ENCODE peak calls at places on chromosomes 11 and 22, in ten cellular contexts. Z is Panc1, B is NB4, V is T follicular helper cell, E is GM04504, Q is ACHN, W is C1 segment of cervical spinal cord, M is AG04449, Y is body of pancreas, P is iris pigment epithelial cell. F is an unnamed sample.

GRCh38 chr22:17133137-17133536 is 12.0 kb upstream of the TMEM121B start:
- DNase-seq in Z (no peak), B (no peak), V (no peak), E (no peak), Q (no peak), W (no peak), M (no peak), Y (no peak), P (no peak), F (no peak)

GRCh38 chr11:2273771-2274170 is 3.4 kb upstream of the ASCL2 start:
- DNase-seq in Z (no peak), B (no peak), V (no peak), E (no peak), Q (no peak), W (no peak), M (no peak), Y (peak), P (no peak), F (no peak)

GRCh38 chr11:28792856-28793255 is 684.7 kb downstream of the METTL15 start:
- DNase-seq in Z (no peak), B (no peak), V (no peak), E (no peak), Q (no peak), W (no peak), M (no peak), Y (no peak), P (no peak), F (no peak)

GRCh38 chr11:103624708-103625623 is 411.5 kb upstream of the DDI1 start:
- DNase-seq in Z (no peak), B (no peak), V (no peak), E (peak), Q (peak), W (no peak), M (peak), Y (no peak), P (peak), F (peak)

GRCh38 chr11:67267188-67268035 is 1.1 kb downstream of the GRK2 start:
- DNase-seq in Z (no peak), B (peak), V (peak), E (no peak), Q (no peak), W (no peak), M (no peak), Y (peak), P (no peak), F (no peak)

GRCh38 chr11:46112961-46113617 is 8.2 kb downstream of the PHF21A start:
- DNase-seq in Z (no peak), B (peak), V (peak), E (no peak), Q (peak), W (peak), M (no peak), Y (peak), P (peak), F (peak)

GRCh38 chr11:117833401-117833891 is 8.9 kb upstream of the FXYD2 start:
- DNase-seq in Z (no peak), B (no peak), V (no peak), E (no peak), Q (no peak), W (no peak), M (no peak), Y (peak), P (no peak), F (no peak)

GRCh38 chr11:107821199-107821926 is 37.2 kb downstream of the SLC35F2 start:
- DNase-seq in Z (no peak), B (no peak), V (no peak), E (no peak), Q (no peak), W (no peak), M (no peak), Y (no peak), P (peak), F (no peak)

GRCh38 chr11:73072935-73073481 is 69.1 kb downstream of the FCHSD2 start:
- DNase-seq in Z (peak), B (peak), V (no peak), E (no peak), Q (peak), W (no peak), M (no peak), Y (no peak), P (peak), F (no peak)

GRCh38 chr11:117212697-117213355 is 13.7 kb downstream of the TAGLN start:
- DNase-seq in Z (no peak), B (no peak), V (no peak), E (no peak), Q (no peak), W (no peak), M (no peak), Y (no peak), P (no peak), F (no peak)

GRCh38 chr11:12552677-12553076 is 121.5 kb upstream of the TEAD1 start:
- DNase-seq in Z (no peak), B (no peak), V (no peak), E (peak), Q (no peak), W (no peak), M (peak), Y (no peak), P (peak), F (peak)

GRCh38 chr22:46756097-46756496 is 6.4 kb upstream of the TBC1D22A start:
- DNase-seq in Z (no peak), B (no peak), V (no peak), E (no peak), Q (no peak), W (no peak), M (no peak), Y (no peak), P (no peak), F (no peak)

GRCh38 chr11:795638-796564 is 2.2 kb downstream of the SLC25A22 start:
- DNase-seq in Z (no peak), B (peak), V (peak), E (peak), Q (peak), W (peak), M (no peak), Y (peak), P (peak), F (peak)

GRCh38 chr11:34599406-34599901 is 21.4 kb upstream of the EHF start:
- DNase-seq in Z (no peak), B (no peak), V (no peak), E (peak), Q (no peak), W (no peak), M (peak), Y (no peak), P (peak), F (peak)

GRCh38 chr11:125346565-125347260 is 149.4 kb downstream of the FEZ1 start:
- DNase-seq in Z (no peak), B (no peak), V (no peak), E (no peak), Q (no peak), W (no peak), M (no peak), Y (no peak), P (no peak), F (no peak)

GRCh38 chr11:19474211-19474610 is 233.5 kb upstream of the E2F8 start:
- DNase-seq in Z (no peak), B (no peak), V (no peak), E (no peak), Q (no peak), W (no peak), M (no peak), Y (no peak), P (no peak), F (no peak)

GRCh38 chr11:112195906-112196305 is 20.6 kb downstream of the BCO2 start:
- DNase-seq in Z (no peak), B (peak), V (no peak), E (no peak), Q (peak), W (no peak), M (no peak), Y (no peak), P (peak), F (no peak)

GRCh38 chr22:43000441-43001175 is 14.3 kb downstream of the PACSIN2 start:
- DNase-seq in Z (no peak), B (peak), V (no peak), E (no peak), Q (no peak), W (no peak), M (no peak), Y (no peak), P (peak), F (no peak)

GRCh38 chr11:124329787-124330478 is 9.9 kb upstream of the OR8D2 start:
- DNase-seq in Z (no peak), B (peak), V (no peak), E (no peak), Q (no peak), W (no peak), M (no peak), Y (no peak), P (peak), F (no peak)

GRCh38 chr11:110029714-110030113 is 63.5 kb upstream of the ZC3H12C start:
- DNase-seq in Z (no peak), B (no peak), V (no peak), E (no peak), Q (no peak), W (no peak), M (no peak), Y (no peak), P (no peak), F (no peak)

GRCh38 chr11:120431633-120432032 is 79.9 kb upstream of the GRIK4 start:
- DNase-seq in Z (peak), B (peak), V (no peak), E (no peak), Q (peak), W (no peak), M (no peak), Y (no peak), P (peak), F (peak)

GRCh38 chr11:66417000-66417399 is 3.8 kb upstream of the NPAS4 start:
- DNase-seq in Z (no peak), B (no peak), V (no peak), E (no peak), Q (no peak), W (no peak), M (no peak), Y (no peak), P (no peak), F (no peak)

GRCh38 chr22:39148727-39149535 is 3.5 kb downstream of the CBX7 start:
- DNase-seq in Z (no peak), B (peak), V (peak), E (no peak), Q (peak), W (peak), M (no peak), Y (peak), P (peak), F (no peak)

GRCh38 chr11:116890193-116890592 is 52.8 kb upstream of the APOA1 start:
- DNase-seq in Z (no peak), B (no peak), V (no peak), E (no peak), Q (no peak), W (no peak), M (no peak), Y (no peak), P (no peak), F (no peak)

GRCh38 chr11:118606157-118606843 is 1.1 kb upstream of the PHLDB1 start:
- DNase-seq in Z (no peak), B (no peak), V (no peak), E (no peak), Q (peak), W (no peak), M (no peak), Y (peak), P (no peak), F (no peak)

GRCh38 chr11:4076774-4077173 is 17.8 kb upstream of the RRM1 start:
- DNase-seq in Z (no peak), B (no peak), V (no peak), E (no peak), Q (no peak), W (no peak), M (no peak), Y (no peak), P (no peak), F (no peak)

GRCh38 chr11:326842-327580 is 6.4 kb upstream of the IFITM3 start:
- DNase-seq in Z (no peak), B (peak), V (peak), E (no peak), Q (no peak), W (peak), M (no peak), Y (peak), P (peak), F (no peak)

GRCh38 chr22:25067851-25068421 is 115.4 kb downstream of the KIAA1671 start:
- DNase-seq in Z (no peak), B (no peak), V (peak), E (no peak), Q (no peak), W (peak), M (no peak), Y (peak), P (no peak), F (no peak)

GRCh38 chr11:35061516-35062440 is 77.2 kb upstream of the CD44 start:
- DNase-seq in Z (no peak), B (no peak), V (no peak), E (no peak), Q (no peak), W (no peak), M (no peak), Y (no peak), P (no peak), F (no peak)

GRCh38 chr22:46594947-46595298 is 25.3 kb upstream of the GRAMD4 start:
- DNase-seq in Z (no peak), B (no peak), V (no peak), E (no peak), Q (no peak), W (no peak), M (no peak), Y (no peak), P (no peak), F (no peak)

GRCh38 chr11:9091044-9091936 is at the start of gene SCUBE2:
- DNase-seq in Z (no peak), B (no peak), V (no peak), E (no peak), Q (no peak), W (no peak), M (no peak), Y (no peak), P (no peak), F (no peak)

GRCh38 chr11:63841554-63841953 is 2.6 kb downstream of the MARK2 start:
- DNase-seq in Z (no peak), B (no peak), V (no peak), E (no peak), Q (peak), W (peak), M (no peak), Y (peak), P (peak), F (no peak)

GRCh38 chr11:84103096-84103495 is 816.9 kb upstream of the CCDC90B start:
- DNase-seq in Z (no peak), B (no peak), V (no peak), E (no peak), Q (no peak), W (peak), M (no peak), Y (no peak), P (no peak), F (no peak)

GRCh38 chr11:130124096-130124495 is 35.5 kb upstream of the ST14 start:
- DNase-seq in Z (peak), B (peak), V (no peak), E (peak), Q (peak), W (no peak), M (peak), Y (peak), P (peak), F (peak)

GRCh38 chr11:11584446-11584810 is 37.4 kb downstream of the GALNT18 start:
- DNase-seq in Z (peak), B (no peak), V (no peak), E (no peak), Q (peak), W (no peak), M (peak), Y (no peak), P (peak), F (peak)

GRCh38 chr11:131592734-131593133 is 222.3 kb downstream of the NTM start:
- DNase-seq in Z (no peak), B (no peak), V (no peak), E (no peak), Q (no peak), W (no peak), M (no peak), Y (no peak), P (no peak), F (no peak)

GRCh38 chr22:45831394-45831793 is 145.6 kb downstream of the WNT7B start:
- DNase-seq in Z (peak), B (no peak), V (no peak), E (no peak), Q (peak), W (no peak), M (no peak), Y (no peak), P (peak), F (peak)

GRCh38 chr11:129412501-129412900 is 36.9 kb downstream of the BARX2 start:
- DNase-seq in Z (no peak), B (no peak), V (no peak), E (no peak), Q (no peak), W (no peak), M (no peak), Y (no peak), P (no peak), F (no peak)

GRCh38 chr11:37286890-37287289 is 688.9 kb upstream of the RAG2 start:
- DNase-seq in Z (no peak), B (no peak), V (no peak), E (no peak), Q (no peak), W (no peak), M (no peak), Y (no peak), P (no peak), F (no peak)

GRCh38 chr22:45688606-45689080 is 17.0 kb downstream of the ATXN10 start:
- DNase-seq in Z (no peak), B (peak), V (no peak), E (peak), Q (peak), W (no peak), M (peak), Y (peak), P (peak), F (peak)

F was measured in stromal cell of bone marrow.